ENCODE peak calls at places on chromosomes 3 and 15, in five cellular contexts. C is HCT116; V is CD8-positive, alpha-beta memory T cell; F is IMR-90; O is uterus. G is an unnamed sample. For H3K4me1, the result is how much of the 10 kb centered on the place peaks cover.

GRCh38 chr3:73707772-73708171 is 83.0 kb upstream of the PDZRN3 start:
- DNase-seq in C (no peak), V (no peak), F (peak), O (no peak), G (no peak)

GRCh38 chr3:182325213-182325941 is 467.9 kb upstream of the ATP11B start:
- DNase-seq in C (no peak), V (no peak), F (no peak), O (no peak), G (no peak)

GRCh38 chr15:62413786-62414185 is 248.7 kb upstream of the C2CD4B start:
- DNase-seq in C (no peak), V (no peak), F (no peak), O (no peak), G (no peak)

GRCh38 chr3:41328916-41329315 is 129.6 kb downstream of the CTNNB1 start:
- DNase-seq in C (no peak), V (no peak), F (peak), O (no peak), G (no peak)

GRCh38 chr3:172135766-172136729 is 96.7 kb downstream of the FNDC3B start:
- DNase-seq in C (no peak), V (no peak), F (peak), O (no peak), G (peak)

GRCh38 chr3:136891934-136892855 is 30.2 kb downstream of the NCK1 start:
- DNase-seq in C (no peak), V (no peak), F (no peak), O (no peak), G (no peak)

GRCh38 chr3:100993309-100993708 is at the start of gene ABI3BP:
- DNase-seq in C (peak), V (no peak), F (peak), O (peak), G (no peak)

GRCh38 chr3:147187687-147188086 is 218.7 kb downstream of the ZIC4 start:
- DNase-seq in C (no peak), V (no peak), F (no peak), O (no peak), G (no peak)

GRCh38 chr3:24686764-24687163 is 192.1 kb upstream of the THRB start:
- DNase-seq in C (no peak), V (no peak), F (peak), O (no peak), G (no peak)

GRCh38 chr3:116314476-116314875 is 130.8 kb downstream of the LSAMP start:
- DNase-seq in C (no peak), V (no peak), F (no peak), O (no peak), G (no peak)

GRCh38 chr3:8519156-8519555 is 17.5 kb downstream of the LMCD1 start:
- DNase-seq in C (no peak), V (no peak), F (peak), O (no peak), G (no peak)

GRCh38 chr3:62636235-62636826 is 238.9 kb downstream of the CADPS start:
- DNase-seq in C (no peak), V (no peak), F (no peak), O (no peak), G (no peak)

GRCh38 chr15:40239671-40240618 is 1.1 kb downstream of the PAK6 start:
- DNase-seq in C (no peak), V (no peak), F (no peak), O (no peak), G (no peak)

GRCh38 chr3:127775398-127776109 is 46.8 kb downstream of the MGLL start:
- DNase-seq in C (no peak), V (no peak), F (peak), O (peak), G (no peak)

GRCh38 chr3:184099806-184100686 is 3.2 kb downstream of the HTR3E start:
- DNase-seq in C (no peak), V (no peak), F (no peak), O (no peak), G (no peak)

GRCh38 chr15:57599299-57599810 is 7.7 kb downstream of the MYZAP start:
- DNase-seq in C (no peak), V (no peak), F (no peak), O (no peak), G (no peak)

GRCh38 chr3:32146669-32147315 is 40.4 kb downstream of the GPD1L start:
- DNase-seq in C (no peak), V (no peak), F (no peak), O (no peak), G (no peak)

GRCh38 chr15:67820992-67821783 is 4.1 kb upstream of the SKOR1 start:
- DNase-seq in C (no peak), V (no peak), F (peak), O (peak), G (peak)

GRCh38 chr3:3476669-3477068 is 297.2 kb upstream of the CRBN start:
- DNase-seq in C (no peak), V (no peak), F (no peak), O (no peak), G (no peak)

GRCh38 chr3:185959609-185960517 is 22.0 kb upstream of the TRA2B start:
- DNase-seq in C (no peak), V (no peak), F (peak), O (no peak), G (no peak)

GRCh38 chr3:15460891-15461524 is 33.6 kb downstream of the EAF1 start:
- DNase-seq in C (no peak), V (no peak), F (no peak), O (no peak), G (no peak)

GRCh38 chr3:134406331-134407246 is 32.3 kb upstream of the AMOTL2 start:
- DNase-seq in C (no peak), V (no peak), F (no peak), O (no peak), G (peak)

DNA sequence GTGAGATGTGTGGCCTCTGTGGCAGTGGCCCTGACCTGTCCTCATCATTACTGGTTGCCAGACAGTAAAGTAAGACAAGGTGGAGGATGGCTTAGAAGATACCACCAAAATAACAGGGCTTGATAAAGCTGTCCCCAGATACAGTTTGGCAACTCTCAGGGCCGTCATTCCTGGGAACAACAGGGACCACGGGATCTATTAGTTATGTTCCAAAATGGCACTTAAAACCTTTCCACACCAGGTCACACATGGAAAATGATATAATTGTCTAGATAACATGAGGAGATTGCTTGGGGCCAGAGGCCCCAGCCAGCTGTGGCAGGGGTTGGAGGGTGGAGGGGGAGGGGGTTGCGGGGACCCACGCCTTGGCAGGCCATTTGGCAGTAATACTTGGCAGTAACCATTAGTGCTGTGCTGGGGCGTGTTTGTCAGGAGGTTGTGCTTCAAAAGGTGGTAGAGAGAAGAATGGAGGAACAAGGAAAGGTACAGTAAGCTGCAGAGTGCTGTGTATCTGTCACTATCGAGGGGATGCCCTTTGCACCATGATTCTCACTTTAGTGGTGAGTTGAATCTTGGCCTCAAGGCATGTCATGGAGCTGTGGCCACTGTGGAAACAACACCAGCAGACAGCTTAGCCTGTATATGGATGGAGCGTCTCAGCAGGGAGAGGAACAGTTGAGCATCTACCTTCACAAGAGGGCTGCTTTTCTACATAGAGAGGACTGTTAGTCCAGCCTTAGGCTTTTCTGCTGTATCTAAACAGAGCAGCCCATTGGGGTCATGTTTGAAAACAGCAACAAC is 14.0 kb downstream of the PLCL2 start:
- DNase-seq in C (no peak), V (no peak), F (no peak), O (no peak), G (no peak)
- H3K4me1 ChIP-seq in C (under half), V (half or more), F (under half), O (under half), G (under half)

GRCh38 chr3:5133689-5134088 is 11.6 kb downstream of the ARL8B start:
- DNase-seq in C (no peak), V (no peak), F (no peak), O (no peak), G (no peak)
- H3K4me1 ChIP-seq in C (under half), V (under half), F (under half), O (under half), G (under half)

DNA sequence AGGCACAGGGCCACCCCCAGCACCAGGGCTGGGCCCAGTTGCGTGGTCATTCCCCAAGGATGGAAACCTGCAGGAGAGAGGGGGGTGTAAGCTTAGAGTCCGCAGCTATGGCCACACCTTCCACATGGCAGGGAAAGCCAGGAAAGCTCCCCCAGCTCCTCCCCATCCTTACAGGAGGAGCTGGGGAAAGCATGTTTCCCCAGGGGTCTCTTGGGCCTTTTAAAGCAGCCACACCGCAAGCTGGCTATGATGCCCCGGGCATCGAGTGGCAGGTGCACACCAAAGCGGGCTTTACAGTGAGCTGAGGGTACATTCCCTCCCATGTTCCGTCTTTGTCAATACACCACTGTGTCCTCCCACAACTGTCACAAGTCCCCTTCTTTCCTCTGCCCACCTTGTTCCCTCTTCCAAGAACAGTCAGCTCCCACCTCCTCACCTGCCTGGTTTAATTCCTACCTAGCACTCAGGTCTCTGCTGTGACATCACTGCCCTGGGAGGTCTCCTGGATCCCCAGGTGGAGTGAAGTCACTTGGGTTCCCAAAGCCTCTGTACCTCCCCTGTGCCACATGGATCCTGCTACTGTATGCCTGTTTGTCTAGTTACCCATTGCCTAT is 3.4 kb upstream of the IFRD2 start:
- DNase-seq in C (no peak), V (no peak), F (no peak), O (no peak), G (no peak)
- H3K4me1 ChIP-seq in C (under half), V (under half), F (under half), O (under half), G (under half)

GRCh38 chr3:195208183-195208582 is 62.8 kb downstream of the XXYLT1 start:
- DNase-seq in C (no peak), V (no peak), F (no peak), O (peak), G (no peak)
- H3K4me1 ChIP-seq in C (under half), V (under half), F (under half), O (under half), G (under half)

GRCh38 chr15:34114215-34114614 is 12.3 kb downstream of the PGBD4 start:
- DNase-seq in C (no peak), V (no peak), F (no peak), O (no peak), G (no peak)
- H3K4me1 ChIP-seq in C (under half), V (under half), F (under half), O (under half), G (under half)

G was measured in HAP-1.